ENCODE peak calls at places on chromosomes 7 and 10, in six cellular contexts. S, J, Q, V, H and I are unnamed samples.

GRCh38 chr7:21724562-21724961 is 181.7 kb downstream of the DNAH11 start:
- DNase-seq in S (no peak), J (no peak), Q (no peak), V (no peak), H (no peak), I (no peak)

GRCh38 chr7:137395425-137395824 is 51.9 kb upstream of the PTN start:
- DNase-seq in S (peak; percentile 6), J (no peak), Q (no peak), V (no peak), H (no peak), I (no peak)

GRCh38 chr10:95440326-95440725 is 120.8 kb downstream of the SORBS1 start:
- DNase-seq in S (no peak), J (no peak), Q (no peak), V (no peak), H (no peak), I (no peak)

GRCh38 chr10:67861750-67862460 is 22.6 kb upstream of the SIRT1 start:
- DNase-seq in S (no peak), J (no peak), Q (no peak), V (no peak), H (no peak), I (no peak)

GRCh38 chr10:122232781-122233180 is 38.3 kb upstream of the BTBD16 start:
- DNase-seq in S (no peak), J (no peak), Q (no peak), V (peak; percentile 64), H (no peak), I (no peak)

GRCh38 chr7:136868496-136869005 is at the start of gene CHRM2:
- DNase-seq in S (no peak), J (peak; percentile 31), Q (no peak), V (no peak), H (no peak), I (peak; percentile 38)

GRCh38 chr7:76343294-76343930 is 15.4 kb downstream of the YWHAG start:
- DNase-seq in S (no peak), J (peak; percentile 61), Q (no peak), V (peak; percentile 41), H (no peak), I (no peak)

GRCh38 chr7:29278362-29279070 is 83.9 kb downstream of the CHN2 start:
- DNase-seq in S (no peak), J (no peak), Q (no peak), V (no peak), H (no peak), I (peak; percentile 71)

GRCh38 chr10:124596116-124596785 is 134.6 kb downstream of the LHPP start:
- DNase-seq in S (no peak), J (no peak), Q (no peak), V (no peak), H (no peak), I (no peak)

DNA sequence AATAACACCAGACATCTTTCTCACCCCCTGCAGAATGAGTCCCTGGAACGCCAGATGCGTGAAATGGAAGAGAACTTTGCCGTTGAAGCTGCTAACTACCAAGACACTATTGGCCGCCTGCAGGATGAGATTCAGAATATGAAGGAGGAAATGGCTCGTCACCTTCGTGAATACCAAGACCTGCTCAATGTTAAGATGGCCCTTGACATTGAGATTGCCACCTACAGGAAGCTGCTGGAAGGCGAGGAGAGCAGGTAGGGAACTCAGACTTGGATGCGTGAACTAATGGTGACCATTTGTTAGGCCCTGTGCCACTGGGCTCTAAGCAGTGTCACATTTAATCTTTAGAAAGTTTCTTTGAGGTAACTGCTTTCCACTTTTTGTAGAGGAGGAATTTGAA is 7.1 kb downstream of the VIM start:
- DNase-seq in S (no peak), J (no peak), Q (no peak), V (no peak), H (no peak), I (no peak)
- H3K27ac ChIP-seq in S (peak overlapping the region; percentile 95), J (no peak overlapping the region), Q (no peak overlapping the region), V (no peak overlapping the region), H (no peak overlapping the region), I (no peak overlapping the region)

GRCh38 chr10:132802694-132803320 is 16.9 kb upstream of the NKX6-2 start:
- DNase-seq in S (no peak), J (no peak), Q (no peak), V (no peak), H (no peak), I (peak; percentile 42)
- TF ChIP-seq CTCF in S (no peak), J (no peak), Q (no peak), V (no peak), H (no peak), I (peak; percentile 53)

GRCh38 chr7:101986335-101986734 is 168.9 kb downstream of the CUX1 start:
- DNase-seq in S (no peak), J (no peak), Q (no peak), V (no peak), H (no peak), I (no peak)

GRCh38 chr7:101985646-101986199 is 168.3 kb downstream of the CUX1 start:
- DNase-seq in S (no peak), J (no peak), Q (no peak), V (no peak), H (no peak), I (no peak)

GRCh38 chr7:101983147-101983811 is 165.9 kb downstream of the CUX1 start:
- DNase-seq in S (no peak), J (no peak), Q (no peak), V (no peak), H (no peak), I (no peak)

GRCh38 chr7:101984141-101984879 is 166.9 kb downstream of the CUX1 start:
- DNase-seq in S (peak; percentile 26), J (no peak), Q (peak; percentile 23), V (peak; percentile 20), H (no peak), I (no peak)

GRCh38 chr7:101984997-101985645 is 167.7 kb downstream of the CUX1 start:
- DNase-seq in S (no peak), J (no peak), Q (no peak), V (no peak), H (no peak), I (no peak)
- H3K27ac ChIP-seq in S (no peak overlapping the region), J (no peak overlapping the region), Q (no peak overlapping the region), V (no peak overlapping the region), H (no peak overlapping the region), I (no peak overlapping the region)

GRCh38 chr7:20438248-20438647 is 107.5 kb downstream of the ITGB8 start:
- DNase-seq in S (no peak), J (no peak), Q (no peak), V (no peak), H (no peak), I (no peak)
- TF ChIP-seq CTCF in S (no peak), J (no peak), Q (no peak), V (no peak), H (no peak), I (no peak)

GRCh38 chr10:30781571-30782542 is 152.3 kb upstream of the LYZL2 start:
- DNase-seq in S (no peak), J (no peak), Q (no peak), V (no peak), H (no peak), I (no peak)
- H3K27ac ChIP-seq in S (peak overlapping the region; percentile 90), J (no peak overlapping the region), Q (no peak overlapping the region), V (no peak overlapping the region), H (peak overlapping the region; percentile 13), I (no peak overlapping the region)

DNA sequence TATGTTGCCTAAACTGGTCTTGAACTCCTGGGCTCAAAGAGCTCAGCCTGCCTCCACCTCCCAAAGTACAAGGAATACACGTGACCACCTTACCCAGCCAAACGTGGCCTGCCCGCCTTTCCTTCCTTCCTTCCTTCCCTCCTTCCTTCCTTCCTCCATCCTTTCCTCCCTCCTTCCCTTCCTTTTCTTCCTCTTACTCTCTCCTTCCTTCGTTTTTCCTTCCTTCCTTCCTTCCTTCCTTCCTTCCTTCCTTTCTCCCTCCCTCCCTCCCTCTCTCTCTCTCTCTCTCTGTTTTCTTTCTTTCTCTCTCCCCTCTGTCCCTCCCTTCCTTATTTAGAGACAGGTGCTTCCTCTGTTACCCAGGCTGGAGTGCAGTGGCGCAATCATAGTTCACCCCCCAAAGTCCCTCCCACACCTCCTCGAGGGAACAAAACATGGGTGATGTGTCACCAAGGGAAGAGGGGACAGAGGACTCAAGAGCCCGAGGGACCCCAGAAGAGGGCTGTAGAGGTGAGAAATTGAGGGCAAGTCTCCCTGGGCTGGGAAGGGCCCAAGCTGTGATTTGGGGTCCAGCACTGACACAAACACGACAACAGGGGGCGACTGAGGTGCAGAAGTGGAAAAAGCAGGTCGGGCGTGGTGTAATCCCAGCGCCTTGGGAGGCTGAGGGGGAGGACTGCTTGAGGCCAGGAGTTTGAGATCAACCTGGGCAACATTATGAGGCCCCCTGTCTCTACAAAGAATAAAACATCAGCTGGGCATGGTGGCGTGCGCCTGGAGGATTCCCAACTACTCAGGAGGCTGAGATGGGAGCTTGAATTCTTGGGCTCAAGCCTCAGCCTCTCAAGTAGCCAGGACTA is 28.1 kb downstream of the EPHB4 start:
- DNase-seq in S (peak; percentile 73), J (peak; percentile 46), Q (peak; percentile 55), V (peak; percentile 70), H (peak; percentile 75), I (peak; percentile 70)
- TF ChIP-seq CTCF in S (peak; percentile 71), J (peak; percentile 72), Q (peak; percentile 74), V (peak; percentile 75), H (peak; percentile 55), I (peak; percentile 76)

GRCh38 chr7:77800730-77801129 is 2.2 kb downstream of the PHTF2 start:
- DNase-seq in S (no peak), J (no peak), Q (no peak), V (no peak), H (no peak), I (no peak)
- H3K27ac ChIP-seq in S (peak overlapping the region; percentile 94), J (no peak overlapping the region), Q (no peak overlapping the region), V (no peak overlapping the region), H (no peak overlapping the region), I (no peak overlapping the region)

DNA sequence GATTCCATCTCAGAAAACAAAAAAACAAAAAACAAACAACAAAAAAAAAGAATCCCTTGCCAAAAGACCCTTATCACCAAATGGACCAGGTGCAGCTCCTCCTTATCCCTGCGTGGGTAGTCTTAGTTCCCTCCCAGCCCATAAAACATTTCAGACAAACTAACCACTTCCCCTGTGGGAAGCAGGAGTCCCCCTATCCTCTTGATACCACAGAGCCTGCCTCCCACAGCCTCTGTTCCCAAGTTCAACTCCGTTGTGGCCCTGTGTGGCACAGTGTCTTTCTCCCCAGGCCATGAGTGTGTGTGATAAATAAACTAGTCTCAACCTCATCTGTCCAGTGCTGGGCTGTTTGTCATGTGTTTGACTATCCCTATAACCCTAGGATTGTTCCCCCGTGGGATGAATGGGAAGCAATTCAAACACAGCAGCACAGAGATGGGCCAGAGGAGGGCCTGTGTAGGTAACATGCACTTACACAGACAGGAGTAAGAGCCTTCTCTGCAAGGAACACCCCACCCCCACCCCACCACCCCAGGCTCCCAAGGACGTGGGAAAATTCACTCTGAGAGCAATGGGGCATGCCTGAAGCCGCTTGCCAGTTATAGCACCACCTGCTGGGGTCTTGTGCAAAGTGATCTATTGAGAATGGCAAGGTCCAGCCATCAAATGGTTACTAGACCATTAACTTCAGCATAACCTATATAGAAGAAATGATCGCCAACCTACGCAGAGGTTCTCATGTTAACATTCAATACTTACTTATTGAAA is 147.1 kb upstream of the GHITM start:
- DNase-seq in S (peak; percentile 26), J (peak; percentile 20), Q (no peak), V (no peak), H (no peak), I (peak; percentile 74)
- TF ChIP-seq CTCF in S (peak; percentile 30), J (peak; percentile 68), Q (no peak), V (peak; percentile 31), H (no peak), I (peak; percentile 77)

DNA sequence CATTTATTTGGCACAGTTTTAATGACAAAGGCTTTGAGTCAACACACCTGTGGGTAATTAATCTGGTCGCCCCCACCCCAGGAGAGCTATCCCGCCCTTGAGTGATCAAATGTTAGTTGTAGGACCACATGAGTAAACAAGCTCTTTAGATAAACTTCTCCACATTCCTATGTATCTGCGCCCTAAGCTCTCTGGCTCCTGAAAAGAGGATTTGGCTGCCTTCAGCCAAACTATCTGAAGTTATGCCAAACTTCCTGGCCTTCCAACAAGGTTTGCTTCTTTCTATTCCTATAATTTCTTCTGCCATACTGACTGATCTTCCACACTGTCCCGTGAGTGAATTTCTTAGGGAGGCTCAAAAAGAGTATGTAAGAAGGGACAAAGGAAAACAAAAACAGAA is 134.2 kb downstream of the RALA start:
- DNase-seq in S (no peak), J (no peak), Q (no peak), V (no peak), H (no peak), I (no peak)
- H3K27ac ChIP-seq in S (no peak overlapping the region), J (peak overlapping the region; percentile 57), Q (no peak overlapping the region), V (no peak overlapping the region), H (no peak overlapping the region), I (no peak overlapping the region)